ENCODE peak calls at places on chromosomes 12 and 14, in seven cellular contexts. One of them, this sample, is unnamed.

GRCh38 chr14:92496458-92496857 is 17.1 kb upstream of the RIN3 start:
- DNase-seq in upper lobe of left lung: no peak
- DNase-seq in GM10248: no peak
- DNase-seq in brain microvascular endothelial cell: no peak
- DNase-seq in progenitor cell of endocrine pancreas: no peak
- DNase-seq in GM23338: no peak
- DNase-seq in GM12865: no peak
- DNase-seq in this sample: no peak

GRCh38 chr14:68668531-68668930 is 124.3 kb downstream of the ZFP36L1 start:
- DNase-seq in upper lobe of left lung: peak
- DNase-seq in GM10248: no peak
- DNase-seq in brain microvascular endothelial cell: no peak
- DNase-seq in progenitor cell of endocrine pancreas: no peak
- DNase-seq in GM23338: no peak
- DNase-seq in GM12865: no peak
- DNase-seq in this sample: no peak

GRCh38 chr14:35414365-35414764 is 9.8 kb upstream of the NFKBIA start:
- DNase-seq in upper lobe of left lung: no peak
- DNase-seq in GM10248: no peak
- DNase-seq in brain microvascular endothelial cell: peak
- DNase-seq in progenitor cell of endocrine pancreas: no peak
- DNase-seq in GM23338: peak
- DNase-seq in GM12865: no peak
- DNase-seq in this sample: peak

GRCh38 chr12:4153343-4153892 is 120.1 kb upstream of the CCND2 start:
- DNase-seq in upper lobe of left lung: peak
- DNase-seq in GM10248: peak
- DNase-seq in brain microvascular endothelial cell: no peak
- DNase-seq in progenitor cell of endocrine pancreas: no peak
- DNase-seq in GM23338: no peak
- DNase-seq in GM12865: peak
- DNase-seq in this sample: no peak

GRCh38 chr12:39431002-39431796 is 11.7 kb downstream of the KIF21A start:
- DNase-seq in upper lobe of left lung: no peak
- DNase-seq in GM10248: no peak
- DNase-seq in brain microvascular endothelial cell: no peak
- DNase-seq in progenitor cell of endocrine pancreas: no peak
- DNase-seq in GM23338: no peak
- DNase-seq in GM12865: no peak
- DNase-seq in this sample: no peak

GRCh38 chr12:114401346-114402320 is 4.3 kb downstream of the TBX5 start:
- DNase-seq in upper lobe of left lung: no peak
- DNase-seq in GM10248: no peak
- DNase-seq in brain microvascular endothelial cell: no peak
- DNase-seq in progenitor cell of endocrine pancreas: no peak
- DNase-seq in GM23338: no peak
- DNase-seq in GM12865: no peak
- DNase-seq in this sample: no peak

GRCh38 chr12:113325938-113326337 is 9.0 kb downstream of the SLC8B1 start:
- DNase-seq in upper lobe of left lung: no peak
- DNase-seq in GM10248: no peak
- DNase-seq in brain microvascular endothelial cell: no peak
- DNase-seq in progenitor cell of endocrine pancreas: no peak
- DNase-seq in GM23338: no peak
- DNase-seq in GM12865: no peak
- DNase-seq in this sample: no peak

GRCh38 chr12:6199531-6200265 is 502 bp upstream of the CD9 start:
- DNase-seq in upper lobe of left lung: peak
- DNase-seq in GM10248: no peak
- DNase-seq in brain microvascular endothelial cell: no peak
- DNase-seq in progenitor cell of endocrine pancreas: peak
- DNase-seq in GM23338: peak
- DNase-seq in GM12865: no peak
- DNase-seq in this sample: peak

GRCh38 chr14:102830474-102831045 is 53.3 kb downstream of the TRAF3 start:
- DNase-seq in upper lobe of left lung: no peak
- DNase-seq in GM10248: no peak
- DNase-seq in brain microvascular endothelial cell: no peak
- DNase-seq in progenitor cell of endocrine pancreas: no peak
- DNase-seq in GM23338: no peak
- DNase-seq in GM12865: no peak
- DNase-seq in this sample: no peak

GRCh38 chr12:95213119-95213518 is 4.1 kb downstream of the FGD6 start:
- DNase-seq in upper lobe of left lung: no peak
- DNase-seq in GM10248: no peak
- DNase-seq in brain microvascular endothelial cell: no peak
- DNase-seq in progenitor cell of endocrine pancreas: no peak
- DNase-seq in GM23338: no peak
- DNase-seq in GM12865: no peak
- DNase-seq in this sample: peak

GRCh38 chr12:12505544-12506501 is 56.8 kb downstream of the DUSP16 start:
- DNase-seq in upper lobe of left lung: no peak
- DNase-seq in GM10248: peak
- DNase-seq in brain microvascular endothelial cell: peak
- DNase-seq in progenitor cell of endocrine pancreas: no peak
- DNase-seq in GM23338: no peak
- DNase-seq in GM12865: peak
- DNase-seq in this sample: no peak

GRCh38 chr12:1318327-1319031 is 275.9 kb downstream of the FBXL14 start:
- DNase-seq in upper lobe of left lung: no peak
- DNase-seq in GM10248: no peak
- DNase-seq in brain microvascular endothelial cell: peak
- DNase-seq in progenitor cell of endocrine pancreas: no peak
- DNase-seq in GM23338: peak
- DNase-seq in GM12865: no peak
- DNase-seq in this sample: peak

GRCh38 chr12:61355105-61355504 is 905.1 kb upstream of the USP15 start:
- DNase-seq in upper lobe of left lung: no peak
- DNase-seq in GM10248: no peak
- DNase-seq in brain microvascular endothelial cell: no peak
- DNase-seq in progenitor cell of endocrine pancreas: no peak
- DNase-seq in GM23338: no peak
- DNase-seq in GM12865: no peak
- DNase-seq in this sample: no peak

GRCh38 chr14:36510874-36511273 is 9.2 kb downstream of the NKX2-1 start:
- DNase-seq in upper lobe of left lung: no peak
- DNase-seq in GM10248: no peak
- DNase-seq in brain microvascular endothelial cell: no peak
- DNase-seq in progenitor cell of endocrine pancreas: no peak
- DNase-seq in GM23338: no peak
- DNase-seq in GM12865: no peak
- DNase-seq in this sample: no peak

GRCh38 chr12:54998958-54999510 is 14.5 kb upstream of the TESPA1 start:
- DNase-seq in upper lobe of left lung: no peak
- DNase-seq in GM10248: no peak
- DNase-seq in brain microvascular endothelial cell: no peak
- DNase-seq in progenitor cell of endocrine pancreas: no peak
- DNase-seq in GM23338: no peak
- DNase-seq in GM12865: no peak
- DNase-seq in this sample: peak

GRCh38 chr14:61516957-61517356 is 178.4 kb upstream of the HIF1A start:
- DNase-seq in upper lobe of left lung: no peak
- DNase-seq in GM10248: no peak
- DNase-seq in brain microvascular endothelial cell: no peak
- DNase-seq in progenitor cell of endocrine pancreas: no peak
- DNase-seq in GM23338: no peak
- DNase-seq in GM12865: no peak
- DNase-seq in this sample: peak

GRCh38 chr14:75554482-75554881 is 23.9 kb upstream of the FLVCR2 start:
- DNase-seq in upper lobe of left lung: no peak
- DNase-seq in GM10248: no peak
- DNase-seq in brain microvascular endothelial cell: no peak
- DNase-seq in progenitor cell of endocrine pancreas: no peak
- DNase-seq in GM23338: no peak
- DNase-seq in GM12865: no peak
- DNase-seq in this sample: peak

GRCh38 chr12:99131761-99132199 is 486.7 kb downstream of the APAF1 start:
- DNase-seq in upper lobe of left lung: peak
- DNase-seq in GM10248: peak
- DNase-seq in brain microvascular endothelial cell: peak
- DNase-seq in progenitor cell of endocrine pancreas: no peak
- DNase-seq in GM23338: peak
- DNase-seq in GM12865: peak
- DNase-seq in this sample: no peak

GRCh38 chr14:50100824-50101223 is 15.5 kb downstream of the VCPKMT start:
- DNase-seq in upper lobe of left lung: no peak
- DNase-seq in GM10248: no peak
- DNase-seq in brain microvascular endothelial cell: no peak
- DNase-seq in progenitor cell of endocrine pancreas: no peak
- DNase-seq in GM23338: no peak
- DNase-seq in GM12865: no peak
- DNase-seq in this sample: no peak

GRCh38 chr12:12736759-12737676 is 19.9 kb downstream of the CDKN1B start:
- DNase-seq in upper lobe of left lung: peak
- DNase-seq in GM10248: no peak
- DNase-seq in brain microvascular endothelial cell: no peak
- DNase-seq in progenitor cell of endocrine pancreas: no peak
- DNase-seq in GM23338: peak
- DNase-seq in GM12865: peak
- DNase-seq in this sample: peak

GRCh38 chr12:6095269-6095668 is 29.2 kb downstream of the VWF start:
- DNase-seq in upper lobe of left lung: peak
- DNase-seq in GM10248: no peak
- DNase-seq in brain microvascular endothelial cell: no peak
- DNase-seq in progenitor cell of endocrine pancreas: no peak
- DNase-seq in GM23338: no peak
- DNase-seq in GM12865: no peak
- DNase-seq in this sample: no peak

GRCh38 chr12:3119745-3120660 is 42.8 kb downstream of the TSPAN9 start:
- DNase-seq in upper lobe of left lung: peak
- DNase-seq in GM10248: no peak
- DNase-seq in brain microvascular endothelial cell: no peak
- DNase-seq in progenitor cell of endocrine pancreas: no peak
- DNase-seq in GM23338: no peak
- DNase-seq in GM12865: no peak
- DNase-seq in this sample: no peak

GRCh38 chr14:64760916-64761315 is 56.7 kb downstream of the PLEKHG3 start:
- DNase-seq in upper lobe of left lung: no peak
- DNase-seq in GM10248: no peak
- DNase-seq in brain microvascular endothelial cell: no peak
- DNase-seq in progenitor cell of endocrine pancreas: no peak
- DNase-seq in GM23338: no peak
- DNase-seq in GM12865: no peak
- DNase-seq in this sample: no peak

GRCh38 chr14:64763089-64763782 is 59.0 kb downstream of the PLEKHG3 start:
- DNase-seq in upper lobe of left lung: no peak
- DNase-seq in GM10248: no peak
- DNase-seq in brain microvascular endothelial cell: no peak
- DNase-seq in progenitor cell of endocrine pancreas: no peak
- DNase-seq in GM23338: no peak
- DNase-seq in GM12865: no peak
- DNase-seq in this sample: no peak

GRCh38 chr14:64760146-64760755 is 56.0 kb downstream of the PLEKHG3 start:
- DNase-seq in upper lobe of left lung: peak
- DNase-seq in GM10248: peak
- DNase-seq in brain microvascular endothelial cell: peak
- DNase-seq in progenitor cell of endocrine pancreas: peak
- DNase-seq in GM23338: peak
- DNase-seq in GM12865: peak
- DNase-seq in this sample: peak

GRCh38 chr14:64762044-64763034 is 58.1 kb downstream of the PLEKHG3 start:
- DNase-seq in upper lobe of left lung: peak
- DNase-seq in GM10248: no peak
- DNase-seq in brain microvascular endothelial cell: peak
- DNase-seq in progenitor cell of endocrine pancreas: no peak
- DNase-seq in GM23338: no peak
- DNase-seq in GM12865: no peak
- DNase-seq in this sample: peak

GRCh38 chr14:64761441-64762043 is 57.3 kb downstream of the PLEKHG3 start:
- DNase-seq in upper lobe of left lung: no peak
- DNase-seq in GM10248: no peak
- DNase-seq in brain microvascular endothelial cell: peak
- DNase-seq in progenitor cell of endocrine pancreas: no peak
- DNase-seq in GM23338: no peak
- DNase-seq in GM12865: no peak
- DNase-seq in this sample: peak
- TF ChIP-seq CTCF in upper lobe of left lung: no peak
- TF ChIP-seq CTCF in GM10248: no peak
- TF ChIP-seq CTCF in brain microvascular endothelial cell: no peak
- TF ChIP-seq CTCF in progenitor cell of endocrine pancreas: no peak
- TF ChIP-seq CTCF in GM23338: peak
- TF ChIP-seq CTCF in GM12865: no peak
- TF ChIP-seq CTCF in this sample: peak

GRCh38 chr14:74048291-74048690 is 29.1 kb downstream of the BBOF1 start:
- DNase-seq in upper lobe of left lung: no peak
- DNase-seq in GM10248: no peak
- DNase-seq in brain microvascular endothelial cell: no peak
- DNase-seq in progenitor cell of endocrine pancreas: no peak
- DNase-seq in GM23338: peak
- DNase-seq in GM12865: no peak
- DNase-seq in this sample: peak
- TF ChIP-seq CTCF in upper lobe of left lung: no peak
- TF ChIP-seq CTCF in GM10248: no peak
- TF ChIP-seq CTCF in brain microvascular endothelial cell: peak
- TF ChIP-seq CTCF in progenitor cell of endocrine pancreas: peak
- TF ChIP-seq CTCF in GM23338: peak
- TF ChIP-seq CTCF in GM12865: no peak
- TF ChIP-seq CTCF in this sample: peak

GRCh38 chr14:76918751-76919421 is 92.7 kb downstream of the LRRC74A start:
- DNase-seq in upper lobe of left lung: peak
- DNase-seq in GM10248: no peak
- DNase-seq in brain microvascular endothelial cell: peak
- DNase-seq in progenitor cell of endocrine pancreas: no peak
- DNase-seq in GM23338: peak
- DNase-seq in GM12865: no peak
- DNase-seq in this sample: peak
- TF ChIP-seq CTCF in upper lobe of left lung: no peak
- TF ChIP-seq CTCF in GM10248: no peak
- TF ChIP-seq CTCF in brain microvascular endothelial cell: peak
- TF ChIP-seq CTCF in progenitor cell of endocrine pancreas: peak
- TF ChIP-seq CTCF in GM23338: peak
- TF ChIP-seq CTCF in GM12865: no peak
- TF ChIP-seq CTCF in this sample: peak

GRCh38 chr14:24300326-24300980 is 803 bp downstream of the NOP9 start:
- DNase-seq in upper lobe of left lung: no peak
- DNase-seq in GM10248: no peak
- DNase-seq in brain microvascular endothelial cell: no peak
- DNase-seq in progenitor cell of endocrine pancreas: no peak
- DNase-seq in GM23338: no peak
- DNase-seq in GM12865: no peak
- DNase-seq in this sample: no peak

GRCh38 chr14:24299255-24300191 is at the start of the genes DHRS1 and NOP9:
- DNase-seq in upper lobe of left lung: peak
- DNase-seq in GM10248: peak
- DNase-seq in brain microvascular endothelial cell: peak
- DNase-seq in progenitor cell of endocrine pancreas: peak
- DNase-seq in GM23338: peak
- DNase-seq in GM12865: peak
- DNase-seq in this sample: peak

GRCh38 chr14:24296341-24297157 is 3.0 kb downstream of the DHRS1 start:
- DNase-seq in upper lobe of left lung: peak
- DNase-seq in GM10248: peak
- DNase-seq in brain microvascular endothelial cell: peak
- DNase-seq in progenitor cell of endocrine pancreas: no peak
- DNase-seq in GM23338: peak
- DNase-seq in GM12865: peak
- DNase-seq in this sample: peak

GRCh38 chr14:24298892-24299254 is 707 bp downstream of the DHRS1 start:
- DNase-seq in upper lobe of left lung: no peak
- DNase-seq in GM10248: no peak
- DNase-seq in brain microvascular endothelial cell: peak
- DNase-seq in progenitor cell of endocrine pancreas: no peak
- DNase-seq in GM23338: peak
- DNase-seq in GM12865: no peak
- DNase-seq in this sample: peak

GRCh38 chr14:24297190-24297964 is 2.2 kb downstream of the DHRS1 start:
- DNase-seq in upper lobe of left lung: no peak
- DNase-seq in GM10248: no peak
- DNase-seq in brain microvascular endothelial cell: peak
- DNase-seq in progenitor cell of endocrine pancreas: no peak
- DNase-seq in GM23338: peak
- DNase-seq in GM12865: peak
- DNase-seq in this sample: peak
- TF ChIP-seq CTCF in upper lobe of left lung: no peak
- TF ChIP-seq CTCF in GM10248: peak
- TF ChIP-seq CTCF in brain microvascular endothelial cell: peak
- TF ChIP-seq CTCF in progenitor cell of endocrine pancreas: peak
- TF ChIP-seq CTCF in GM23338: peak
- TF ChIP-seq CTCF in GM12865: peak
- TF ChIP-seq CTCF in this sample: peak